ENCODE peak calls at places on chromosomes 13 and 19, in ten cellular contexts. I is AG04450, J is left lung, C is tibial nerve, S is heart left ventricle, Z is suprapubic skin, X is cardiac muscle cell, H is Peyer's patch, U is GM23248, V is substantia nigra. T is an unnamed sample.
A peak's percentile ranks its signal among the peaks of the same experiment; 100 is the strongest.

GRCh38 chr13:102440259-102440936 is 38.5 kb upstream of the FGF14 start:
- DNase-seq in I (no peak), J (no peak), C (no peak), S (no peak), Z (no peak), X (no peak), H (no peak), U (no peak), V (no peak), T (no peak)

GRCh38 chr13:26459276-26460131 is 98.0 kb upstream of the WASF3 start:
- DNase-seq in I (no peak), J (no peak), C (no peak), S (peak; percentile 79), Z (no peak), X (no peak), H (no peak), U (peak; percentile 49), V (no peak), T (no peak)

GRCh38 chr13:20064128-20064527 is 96.7 kb downstream of the GJA3 start:
- DNase-seq in I (peak; percentile 18), J (no peak), C (no peak), S (no peak), Z (no peak), X (no peak), H (no peak), U (peak; percentile 16), V (no peak), T (no peak)

GRCh38 chr13:35617420-35617819 is 140.9 kb upstream of the MAB21L1 start:
- DNase-seq in I (no peak), J (no peak), C (no peak), S (no peak), Z (no peak), X (no peak), H (no peak), U (no peak), V (no peak), T (no peak)

GRCh38 chr19:34274827-34275625 is 20.7 kb downstream of the GARRE1 start:
- DNase-seq in I (peak; percentile 72), J (no peak), C (no peak), S (no peak), Z (no peak), X (no peak), H (no peak), U (peak; percentile 90), V (no peak), T (no peak)

GRCh38 chr19:778910-779653 is 18.2 kb upstream of the PTBP1 start:
- DNase-seq in I (peak; percentile 85), J (no peak), C (peak; percentile 70), S (no peak), Z (peak; percentile 91), X (no peak), H (no peak), U (peak; percentile 96), V (no peak), T (no peak)

GRCh38 chr19:13091400-13092161 is 11.1 kb downstream of the LYL1 start:
- DNase-seq in I (no peak), J (no peak), C (peak; percentile 61), S (peak; percentile 73), Z (no peak), X (no peak), H (no peak), U (peak; percentile 85), V (peak; percentile 43), T (no peak)

GRCh38 chr13:24218320-24218719 is 57.8 kb downstream of the SPATA13 start:
- DNase-seq in I (no peak), J (no peak), C (no peak), S (no peak), Z (no peak), X (no peak), H (no peak), U (no peak), V (no peak), T (no peak)

GRCh38 chr19:45475537-45476348 is 7.9 kb downstream of the FOSB start:
- DNase-seq in I (no peak), J (no peak), C (no peak), S (no peak), Z (no peak), X (no peak), H (no peak), U (peak; percentile 41), V (no peak), T (no peak)

GRCh38 chr13:41463823-41464602 is 6.7 kb downstream of the RGCC start:
- DNase-seq in I (no peak), J (no peak), C (no peak), S (no peak), Z (no peak), X (no peak), H (no peak), U (no peak), V (no peak), T (no peak)

GRCh38 chr13:23993439-23993980 is 96.2 kb upstream of the C1QTNF9B start:
- DNase-seq in I (peak; percentile 73), J (no peak), C (no peak), S (no peak), Z (no peak), X (no peak), H (no peak), U (no peak), V (no peak), T (no peak)

GRCh38 chr19:50702870-50703829 is 16.5 kb downstream of the SHANK1 start:
- DNase-seq in I (no peak), J (no peak), C (no peak), S (no peak), Z (no peak), X (no peak), H (no peak), U (peak; percentile 50), V (no peak), T (no peak)

GRCh38 chr13:51675385-51675784 is 91.1 kb downstream of the WDFY2 start:
- DNase-seq in I (no peak), J (no peak), C (no peak), S (no peak), Z (no peak), X (no peak), H (no peak), U (no peak), V (no peak), T (no peak)

GRCh38 chr19:34217952-34218817 is 36.2 kb upstream of the GARRE1 start:
- DNase-seq in I (peak; percentile 93), J (no peak), C (peak; percentile 36), S (no peak), Z (no peak), X (no peak), H (no peak), U (peak; percentile 83), V (no peak), T (peak; percentile 78)

GRCh38 chr19:54918499-54918898 is 12.6 kb downstream of the NCR1 start:
- DNase-seq in I (no peak), J (no peak), C (no peak), S (no peak), Z (no peak), X (no peak), H (no peak), U (no peak), V (no peak), T (no peak)

GRCh38 chr19:55080121-55080914 is 4.6 kb downstream of the EPS8L1 start:
- DNase-seq in I (peak; percentile 13), J (peak; percentile 81), C (no peak), S (peak; percentile 74), Z (peak; percentile 80), X (peak; percentile 75), H (peak; percentile 94), U (peak; percentile 78), V (no peak), T (no peak)

GRCh38 chr13:59750860-59751259 is 412.9 kb downstream of the DIAPH3 start:
- DNase-seq in I (peak; percentile 13), J (no peak), C (no peak), S (no peak), Z (no peak), X (peak; percentile 63), H (no peak), U (peak; percentile 68), V (peak; percentile 12), T (no peak)

GRCh38 chr13:94601446-94602431 is at the start of gene GPR180:
- DNase-seq in I (peak; percentile 99), J (peak; percentile 97), C (peak; percentile 88), S (peak; percentile 99), Z (peak; percentile 97), X (peak; percentile 98), H (peak; percentile 92), U (peak; percentile 100), V (peak; percentile 85), T (peak; percentile 73)
- H3K27ac ChIP-seq in I (peak within 1 kb of the TSS; percentile 57), J (peak within 1 kb of the TSS; percentile 84), C (peak within 1 kb of the TSS; percentile 63), S (peak within 1 kb of the TSS; percentile 88), Z (peak within 1 kb of the TSS; percentile 51), X (no peak within 1 kb of the TSS), H (peak within 1 kb of the TSS; percentile 79), U (peak within 1 kb of the TSS; percentile 78), V (peak within 1 kb of the TSS; percentile 81), T (peak within 1 kb of the TSS; percentile 90)

GRCh38 chr19:49474545-49474930 is 523 bp downstream of the FLT3LG start:
- DNase-seq in I (no peak), J (no peak), C (no peak), S (no peak), Z (peak; percentile 65), X (no peak), H (no peak), U (no peak), V (no peak), T (no peak)
- H3K27ac ChIP-seq in I (peak overlapping the region; percentile 11), J (peak overlapping the region; percentile 65), C (peak overlapping the region; percentile 77), S (peak overlapping the region; percentile 91), Z (peak overlapping the region; percentile 71), X (no peak overlapping the region), H (peak overlapping the region; percentile 81), U (no peak overlapping the region), V (peak overlapping the region; percentile 69), T (no peak overlapping the region)

GRCh38 chr13:98441056-98441676 is 135.7 kb downstream of the STK24 start:
- DNase-seq in I (no peak), J (no peak), C (no peak), S (no peak), Z (no peak), X (peak; percentile 18), H (no peak), U (no peak), V (no peak), T (no peak)

GRCh38 chr13:98444381-98444780 is 132.5 kb downstream of the STK24 start:
- DNase-seq in I (no peak), J (no peak), C (no peak), S (no peak), Z (no peak), X (no peak), H (no peak), U (no peak), V (no peak), T (no peak)

GRCh38 chr13:98443329-98443728 is 133.6 kb downstream of the STK24 start:
- DNase-seq in I (peak; percentile 26), J (no peak), C (no peak), S (no peak), Z (no peak), X (no peak), H (no peak), U (peak; percentile 98), V (no peak), T (no peak)

GRCh38 chr13:98443800-98444325 is 133.0 kb downstream of the STK24 start:
- DNase-seq in I (no peak), J (no peak), C (no peak), S (no peak), Z (no peak), X (no peak), H (no peak), U (no peak), V (no peak), T (no peak)

GRCh38 chr13:98442391-98443230 is 134.3 kb downstream of the STK24 start:
- DNase-seq in I (no peak), J (no peak), C (no peak), S (no peak), Z (no peak), X (no peak), H (no peak), U (no peak), V (no peak), T (no peak)
- H3K27ac ChIP-seq in I (peak overlapping the region; percentile 31), J (no peak overlapping the region), C (no peak overlapping the region), S (no peak overlapping the region), Z (peak overlapping the region; percentile 22), X (no peak overlapping the region), H (no peak overlapping the region), U (peak overlapping the region; percentile 98), V (no peak overlapping the region), T (no peak overlapping the region)

GRCh38 chr19:41711376-41712261 is 3.2 kb downstream of the CEACAM5 start:
- DNase-seq in I (no peak), J (no peak), C (no peak), S (no peak), Z (no peak), X (no peak), H (no peak), U (no peak), V (no peak), T (no peak)
- H3K27ac ChIP-seq in I (no peak overlapping the region), J (no peak overlapping the region), C (no peak overlapping the region), S (no peak overlapping the region), Z (no peak overlapping the region), X (no peak overlapping the region), H (no peak overlapping the region), U (no peak overlapping the region), V (no peak overlapping the region), T (no peak overlapping the region)

T was measured in Panc1.